ENCODE peak calls at places on chromosomes 13 and 19, in eight cellular contexts. G is sigmoid colon, L is gastrocnemius medialis, P is transverse colon, W is esophagus squamous epithelium, K is breast epithelium, Z is spleen, T is endothelial cell of umbilical vein. U is an unnamed sample.
A peak's percentile ranks its signal among the peaks of the same experiment; 100 is the strongest.

GRCh38 chr13:64925284-64925683 is 2304.9 kb downstream of the PCDH9 start:
- DNase-seq in G (no peak), L (no peak), P (no peak), W (no peak), K (no peak), Z (no peak), T (no peak), U (no peak)

GRCh38 chr19:51462681-51463080 is 4.4 kb upstream of the SIGLEC8 start:
- DNase-seq in G (peak; percentile 30), L (no peak), P (no peak), W (no peak), K (no peak), Z (peak; percentile 48), T (no peak), U (no peak)

GRCh38 chr19:19721896-19722295 is 11.0 kb downstream of the ZNF14 start:
- DNase-seq in G (no peak), L (no peak), P (no peak), W (no peak), K (no peak), Z (no peak), T (no peak), U (no peak)

GRCh38 chr19:41328157-41328817 is 18.3 kb downstream of the CCDC97 start:
- DNase-seq in G (no peak), L (no peak), P (no peak), W (no peak), K (no peak), Z (peak; percentile 88), T (peak; percentile 54), U (no peak)

GRCh38 chr13:47481521-47481920 is 519.6 kb downstream of the SUCLA2 start:
- DNase-seq in G (no peak), L (no peak), P (no peak), W (no peak), K (no peak), Z (no peak), T (no peak), U (no peak)

GRCh38 chr19:48772503-48772953 is 17.2 kb downstream of the FGF21 start:
- DNase-seq in G (no peak), L (peak; percentile 97), P (no peak), W (no peak), K (peak; percentile 64), Z (no peak), T (peak; percentile 13), U (no peak)

GRCh38 chr19:40759352-40759751 is 8.3 kb downstream of the SNRPA start:
- DNase-seq in G (no peak), L (no peak), P (no peak), W (no peak), K (no peak), Z (no peak), T (no peak), U (no peak)

GRCh38 chr19:42121036-42121621 is 11.1 kb downstream of the POU2F2 start:
- DNase-seq in G (no peak), L (no peak), P (no peak), W (no peak), K (no peak), Z (no peak), T (no peak), U (no peak)

GRCh38 chr13:108408670-108409069 is 139.2 kb downstream of the TNFSF13B start:
- DNase-seq in G (no peak), L (no peak), P (no peak), W (no peak), K (no peak), Z (no peak), T (no peak), U (no peak)

GRCh38 chr13:42796747-42797356 is 15.5 kb downstream of the FAM216B start:
- DNase-seq in G (no peak), L (no peak), P (no peak), W (no peak), K (no peak), Z (no peak), T (no peak), U (no peak)

GRCh38 chr19:1490311-1491113 is at the start of gene PCSK4:
- DNase-seq in G (peak; percentile 100), L (peak; percentile 99), P (peak; percentile 100), W (peak; percentile 97), K (peak; percentile 100), Z (peak; percentile 96), T (peak; percentile 99), U (peak; percentile 100)
- TF ChIP-seq POLR2A in G (no peak), L (no peak), P (no peak), W (peak; percentile 10), K (no peak), Z (peak; percentile 6), T (peak; percentile 8), U (no peak)

DNA sequence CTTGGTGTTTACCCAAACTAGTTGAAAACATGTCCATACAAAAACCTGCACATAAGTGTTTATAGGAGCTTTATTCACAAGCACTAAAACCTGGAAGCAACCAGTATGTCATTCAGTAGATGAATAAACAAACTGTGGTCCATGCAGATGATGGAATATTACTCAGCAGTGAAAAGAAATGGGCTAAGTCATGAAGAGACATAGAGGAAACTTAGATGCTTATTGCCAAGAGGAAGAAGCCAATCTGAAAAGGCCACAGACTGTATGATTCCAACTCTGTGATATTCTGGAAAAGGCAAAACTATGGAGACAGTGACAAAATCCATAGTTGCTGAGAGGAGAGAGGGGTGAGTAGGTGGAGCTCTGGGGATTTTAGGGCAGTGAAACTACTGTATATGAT is 38.8 kb upstream of the MCF2L start:
- DNase-seq in G (no peak), L (no peak), P (no peak), W (no peak), K (no peak), Z (no peak), T (no peak), U (no peak)
- H3K27me3 ChIP-seq in G (peaks cover 26% of the 10 kb centered on the region), L (peaks cover 31% of the 10 kb centered on the region), P (peaks cover 22% of the 10 kb centered on the region), W (peaks cover 67% of the 10 kb centered on the region), K (no peaks in the 10 kb centered on the region), Z (no peaks in the 10 kb centered on the region), T (peaks cover 39% of the 10 kb centered on the region), U (no peaks in the 10 kb centered on the region)

GRCh38 chr13:77430377-77430951 is 103.6 kb upstream of the MYCBP2 start:
- DNase-seq in G (no peak), L (no peak), P (no peak), W (no peak), K (no peak), Z (no peak), T (no peak), U (no peak)
- H3K4me1 ChIP-seq in G (no peaks in the 10 kb centered on the region), L (no peaks in the 10 kb centered on the region), P (no peaks in the 10 kb centered on the region), W (no peaks in the 10 kb centered on the region), K (no peaks in the 10 kb centered on the region), Z (no peaks in the 10 kb centered on the region), T (no peaks in the 10 kb centered on the region), U (no peaks in the 10 kb centered on the region)

DNA sequence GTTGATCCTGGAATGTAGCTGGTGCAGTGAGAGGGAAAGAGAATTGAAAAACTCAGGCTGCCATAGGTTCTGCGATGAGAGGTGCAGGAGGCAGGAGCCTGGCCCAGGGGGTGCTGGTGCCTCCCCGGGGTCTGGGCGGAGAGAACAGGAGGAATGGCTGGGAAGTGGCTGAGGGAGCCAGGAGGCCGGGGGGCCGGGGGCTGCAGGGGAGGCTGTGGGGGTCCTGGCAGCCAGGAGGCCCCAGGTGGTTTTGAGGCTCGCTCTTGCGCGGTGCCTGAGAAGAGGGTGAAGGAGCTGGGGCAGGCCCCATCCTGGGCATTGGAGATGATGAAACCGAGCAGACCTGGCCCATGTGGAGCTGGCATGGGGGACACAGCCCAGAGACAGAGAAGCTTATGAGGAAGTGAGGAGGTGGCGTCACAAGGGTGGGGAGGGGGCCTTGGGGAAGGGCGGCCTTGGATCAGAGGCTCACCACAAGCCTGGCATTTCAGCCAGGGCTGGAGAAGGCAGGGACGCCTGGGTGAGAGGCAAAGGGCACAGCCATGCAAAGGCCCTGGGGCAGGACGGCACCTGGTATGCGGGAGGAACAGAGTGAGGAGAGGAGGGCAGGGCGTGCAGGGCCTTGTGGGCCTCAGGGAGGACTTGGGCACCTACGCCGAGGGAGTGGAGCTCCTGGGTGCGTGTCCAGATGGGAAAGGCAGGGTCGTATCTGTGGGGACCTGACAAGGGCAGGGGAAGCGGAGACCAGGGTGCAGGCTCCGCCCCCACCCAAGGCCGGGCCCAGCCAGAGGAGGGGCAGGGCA is 1.3 kb upstream of the TEKTIP1 start:
- DNase-seq in G (no peak), L (no peak), P (no peak), W (no peak), K (no peak), Z (no peak), T (no peak), U (no peak)
- TF ChIP-seq POLR2A in G (no peak), L (no peak), P (no peak), W (no peak), K (no peak), Z (no peak), T (no peak), U (no peak)

DNA sequence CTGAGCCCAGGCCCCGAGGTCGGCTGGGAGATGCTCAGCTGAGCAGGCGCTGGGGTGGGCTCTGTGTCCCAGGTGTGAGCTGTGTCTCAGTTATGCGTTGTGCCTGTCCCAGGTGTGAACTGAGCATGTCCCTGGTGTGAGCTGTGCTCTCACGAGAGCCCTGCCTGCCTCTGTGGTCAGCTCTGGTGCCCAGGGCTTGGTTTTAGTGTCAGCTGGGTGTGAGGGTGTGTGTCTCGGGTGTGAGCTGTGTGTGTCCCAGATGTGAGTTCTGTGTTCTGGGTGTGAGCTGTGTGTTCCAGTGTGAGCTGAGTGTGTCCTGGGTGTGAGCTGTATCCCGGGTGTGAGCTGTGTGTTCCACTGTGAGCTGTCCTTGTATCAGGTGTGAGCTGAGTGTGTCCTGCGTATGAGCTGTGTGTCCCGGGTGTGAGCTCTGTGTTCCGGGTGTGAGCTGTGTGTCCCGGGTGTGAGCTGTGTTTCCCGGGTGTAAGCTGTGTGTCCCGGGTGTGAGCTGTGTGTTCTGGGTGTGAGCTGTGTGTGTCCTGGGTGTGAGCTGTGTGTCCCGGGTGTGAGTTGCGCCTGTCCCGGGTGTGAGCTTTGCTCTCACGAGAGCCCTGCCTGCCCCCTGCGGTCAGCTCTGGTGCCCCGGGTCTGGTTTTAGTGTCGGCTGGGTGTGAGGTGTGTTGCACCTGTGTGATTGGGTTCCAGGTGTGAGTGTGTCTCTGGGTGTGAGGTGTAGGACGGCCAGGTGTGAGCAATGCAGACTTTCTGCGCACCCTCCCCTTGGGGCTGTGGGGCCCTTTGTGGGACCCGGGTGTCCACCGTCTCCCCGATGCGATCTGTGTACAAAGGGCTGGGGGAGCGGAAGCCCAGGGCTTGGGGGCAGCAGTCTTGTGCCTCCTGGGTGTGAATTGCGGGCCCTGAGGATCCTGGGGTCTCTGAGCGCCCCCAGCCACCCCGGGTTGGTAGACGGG is 7.1 kb upstream of the PEAK3 start:
- DNase-seq in G (no peak), L (no peak), P (no peak), W (no peak), K (no peak), Z (no peak), T (no peak), U (no peak)
- H3K27me3 ChIP-seq in G (peaks cover 44% of the 10 kb centered on the region), L (peaks cover 51% of the 10 kb centered on the region), P (peaks cover 71% of the 10 kb centered on the region), W (peaks cover 86% of the 10 kb centered on the region), K (peaks cover 12% of the 10 kb centered on the region), Z (no peaks in the 10 kb centered on the region), T (peaks cover 39% of the 10 kb centered on the region), U (peaks cover 6% of the 10 kb centered on the region)

U was measured in uterus.